ENCODE peak calls at places on chromosomes 3 and 15, in six cellular contexts. F is heart left ventricle, I is heart right ventricle, Q is breast epithelium, P is right lobe of liver, C is left ventricle myocardium inferior. V is an unnamed sample.

GRCh38 chr3:41088882-41089281 is 110.4 kb upstream of the CTNNB1 start:
- DNase-seq in F (no peak), I (no peak), Q (no peak), P (no peak), C (no peak), V (no peak)

GRCh38 chr15:93974804-93975481 is 256.4 kb upstream of the MCTP2 start:
- DNase-seq in P (no peak), C (no peak), Q (no peak), I (no peak), F (no peak), V (peak)

GRCh38 chr15:55279746-55280351 is 9.8 kb downstream of the RAB27A start:
- DNase-seq in C (no peak), I (no peak), F (no peak), P (no peak), Q (no peak), V (peak)

GRCh38 chr3:123660276-123660675 is 75.4 kb upstream of the HACD2 start:
- DNase-seq in F (no peak), I (no peak), Q (no peak), P (no peak), C (no peak), V (no peak)

GRCh38 chr3:69239063-69239462 is 116.7 kb upstream of the LMOD3 start:
- DNase-seq in F (no peak), P (no peak), C (no peak), Q (no peak), I (no peak), V (no peak)

GRCh38 chr15:63402498-63403253 is 21.0 kb upstream of the CA12 start:
- DNase-seq in F (no peak), P (no peak), C (no peak), Q (no peak), I (no peak), V (peak)

GRCh38 chr15:25243800-25244097 is 195.1 kb downstream of the UBE3A start:
- DNase-seq in P (peak), C (peak), I (no peak), Q (peak), F (peak), V (no peak)

GRCh38 chr15:73564255-73564654 is 68.9 kb downstream of the NPTN start:
- DNase-seq in Q (no peak), I (no peak), F (no peak), P (no peak), C (no peak), V (peak)

GRCh38 chr3:61875488-61875887 is 314.1 kb downstream of the PTPRG start:
- DNase-seq in Q (no peak), I (no peak), F (no peak), C (no peak), P (no peak), V (no peak)

GRCh38 chr3:186193534-186194450 is 84.9 kb upstream of the ETV5 start:
- DNase-seq in P (no peak), C (no peak), Q (no peak), I (no peak), F (peak), V (no peak)

GRCh38 chr3:112376413-112376812 is 43.5 kb downstream of the CD200 start:
- DNase-seq in P (no peak), F (no peak), Q (no peak), I (no peak), C (no peak), V (peak)

GRCh38 chr3:186452517-186452916 is 90.5 kb upstream of the DGKG start:
- DNase-seq in C (no peak), Q (no peak), F (no peak), I (no peak), P (no peak), V (peak)

GRCh38 chr3:42216820-42217416 is 49.1 kb downstream of the CCK start:
- DNase-seq in P (no peak), F (no peak), Q (no peak), I (no peak), C (no peak), V (no peak)

GRCh38 chr3:100893108-100893507 is 100.1 kb downstream of the ABI3BP start:
- DNase-seq in I (no peak), F (peak), C (no peak), P (no peak), Q (no peak), V (no peak)

GRCh38 chr3:183253364-183253960 is 409 bp downstream of the B3GNT5 start:
- DNase-seq in C (peak), F (peak), P (peak), Q (no peak), I (peak), V (peak)

GRCh38 chr3:190217081-190217480 is 96.4 kb upstream of the P3H2 start:
- DNase-seq in I (no peak), Q (no peak), P (no peak), C (no peak), F (no peak), V (peak)

GRCh38 chr3:52216585-52217408 is 8.6 kb downstream of the TLR9 start:
- DNase-seq in F (peak), Q (peak), P (peak), I (peak), C (peak), V (peak)

GRCh38 chr15:101115887-101116680 is 135.8 kb downstream of the CHSY1 start:
- DNase-seq in Q (no peak), F (peak), C (peak), P (no peak), I (peak), V (peak)

GRCh38 chr3:41162541-41162940 is 36.8 kb upstream of the CTNNB1 start:
- DNase-seq in I (no peak), F (no peak), Q (no peak), P (no peak), C (no peak), V (no peak)

GRCh38 chr15:29805043-29805707 is 17.1 kb downstream of the TJP1 start:
- DNase-seq in C (no peak), F (peak), Q (no peak), I (peak), P (no peak), V (peak)

GRCh38 chr15:52023169-52023922 is 4.3 kb downstream of the MAPK6 start:
- DNase-seq in I (no peak), C (no peak), F (no peak), Q (no peak), P (no peak), V (no peak)

GRCh38 chr3:97896547-97896946 is 74.7 kb downstream of the CRYBG3 start:
- DNase-seq in I (no peak), P (no peak), F (no peak), Q (no peak), C (no peak), V (no peak)

GRCh38 chr15:82919231-82919886 is 33.2 kb downstream of the HOMER2 start:
- DNase-seq in I (peak), Q (peak), C (peak), F (peak), P (peak), V (no peak)

GRCh38 chr15:25378501-25378901 is 60.3 kb downstream of the UBE3A start:
- DNase-seq in F (no peak), P (no peak), Q (no peak), I (no peak), C (no peak), V (peak)

GRCh38 chr3:24365168-24365567 is 129.5 kb downstream of the THRB start:
- DNase-seq in C (no peak), F (peak), Q (peak), I (peak), P (peak), V (peak)

GRCh38 chr15:60235951-60236710 is 161.7 kb downstream of the ANXA2 start:
- DNase-seq in P (no peak), Q (no peak), F (no peak), C (no peak), I (no peak), V (no peak)

GRCh38 chr15:62573856-62574255 is 408.8 kb upstream of the C2CD4B start:
- DNase-seq in C (no peak), P (no peak), Q (no peak), F (no peak), I (no peak), V (no peak)

GRCh38 chr3:122058294-122058693 is 3.1 kb downstream of the CD86 start:
- DNase-seq in Q (no peak), I (no peak), C (no peak), F (no peak), P (no peak), V (no peak)

GRCh38 chr15:92899910-92900711 is at the start of gene CHD2:
- DNase-seq in C (peak), Q (peak), P (peak), I (peak), F (no peak), V (peak)

GRCh38 chr3:150825916-150826377 is 63.0 kb upstream of the SIAH2 start:
- DNase-seq in P (no peak), C (no peak), Q (no peak), I (no peak), F (no peak), V (no peak)

GRCh38 chr3:66472313-66473134 is 28.3 kb downstream of the LRIG1 start:
- DNase-seq in C (no peak), I (no peak), F (no peak), P (no peak), Q (no peak), V (peak)

GRCh38 chr3:123099331-123100191 is 32.7 kb downstream of the PDIA5 start:
- DNase-seq in P (no peak), C (no peak), F (no peak), I (no peak), Q (no peak), V (no peak)

GRCh38 chr3:66885326-66886000 is 112.6 kb upstream of the KBTBD8 start:
- DNase-seq in I (no peak), C (no peak), P (no peak), Q (no peak), F (no peak), V (peak)

GRCh38 chr3:29853841-29854397 is 573.0 kb downstream of the RBMS3 start:
- DNase-seq in F (no peak), I (no peak), Q (no peak), P (no peak), C (no peak), V (no peak)

GRCh38 chr3:77726509-77726908 is 686.6 kb downstream of the ROBO2 start:
- DNase-seq in F (no peak), I (no peak), C (no peak), P (no peak), Q (no peak), V (no peak)

GRCh38 chr3:32569540-32570425 is 875 bp downstream of the DYNC1LI1 start:
- DNase-seq in I (peak), Q (peak), F (peak), C (peak), P (peak), V (peak)

GRCh38 chr3:100954990-100955389 is 38.2 kb downstream of the ABI3BP start:
- DNase-seq in I (peak), Q (no peak), F (peak), C (peak), P (no peak), V (peak)

GRCh38 chr15:90934949-90935751 is at the start of gene UNC45A:
- DNase-seq in P (peak), Q (peak), I (peak), F (peak), C (peak), V (peak)

GRCh38 chr3:177615015-177615414 is 417.7 kb upstream of the TBL1XR1 start:
- DNase-seq in I (peak), C (peak), Q (peak), F (peak), P (peak), V (peak)

DNA sequence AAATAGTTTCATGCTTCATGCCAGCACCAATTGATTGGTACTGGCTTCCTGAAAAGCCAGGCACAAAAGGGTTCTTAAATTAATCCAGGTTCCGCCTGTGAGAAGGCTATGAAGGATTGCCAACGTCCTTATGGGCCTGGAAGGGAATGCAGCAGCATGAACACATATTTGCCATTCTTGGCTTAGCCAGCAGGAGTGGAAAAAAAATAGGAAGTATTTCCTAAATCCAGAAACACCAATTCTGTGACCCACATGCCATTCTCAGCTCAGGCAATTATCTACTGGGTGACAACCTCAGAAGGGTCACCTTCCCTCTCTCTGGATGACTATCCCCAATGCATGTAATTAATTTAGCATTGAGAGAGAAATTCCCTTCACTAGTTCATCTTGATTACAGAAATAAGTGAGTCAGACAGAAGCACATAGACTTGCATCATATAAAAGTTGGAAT is 36.0 kb downstream of the ADAMTS9 start:
- DNase-seq in Q (no peak), P (no peak), F (no peak), I (no peak), C (no peak), V (peak)
- TF ChIP-seq CTCF in Q (no peak), P (no peak), F (no peak), I (no peak), C (no peak), V (peak)

DNA sequence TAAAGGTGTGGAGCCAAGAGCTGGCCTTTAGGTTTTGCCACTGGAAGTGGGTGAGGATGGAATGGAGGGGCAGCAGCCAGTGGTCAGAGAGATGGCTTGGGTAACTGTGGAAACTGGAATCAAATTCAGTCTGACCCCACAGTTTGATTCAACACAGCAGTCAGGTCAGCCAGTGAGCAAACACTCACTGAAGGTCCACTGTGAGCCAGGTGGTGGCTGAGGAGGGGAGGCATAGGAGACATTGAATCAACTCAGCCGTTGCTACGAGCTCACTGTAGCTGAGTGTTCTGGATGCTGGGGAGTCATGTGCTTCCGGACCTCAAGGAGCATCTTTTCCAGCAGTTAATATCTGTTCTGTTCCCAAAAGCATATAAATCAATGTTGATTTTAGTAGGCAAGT is 37.5 kb downstream of the LPP start:
- DNase-seq in F (no peak), Q (no peak), C (no peak), I (no peak), P (no peak), V (no peak)
- TF ChIP-seq CTCF in F (no peak), Q (no peak), C (no peak), I (no peak), P (no peak), V (no peak)

DNA sequence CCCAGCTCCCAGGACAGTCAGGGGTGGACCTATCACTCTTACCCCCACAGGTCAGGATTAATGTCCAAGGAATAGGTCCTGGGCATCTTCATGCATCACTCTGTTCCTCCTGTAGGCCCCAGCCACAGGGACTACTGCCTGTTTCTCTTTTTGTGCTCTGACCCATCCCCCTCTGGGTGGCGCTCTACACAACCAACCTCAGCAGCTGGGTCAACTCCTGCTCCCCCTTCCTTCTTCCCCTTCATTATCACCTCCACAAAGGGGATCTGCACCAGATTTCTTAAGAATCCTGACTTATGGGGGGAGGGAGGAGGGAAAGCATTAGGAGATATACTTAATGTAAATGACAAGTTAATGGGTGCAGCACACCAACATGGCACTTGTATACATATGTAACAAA is 12.2 kb upstream of the TRANK1 start:
- DNase-seq in F (no peak), C (no peak), I (no peak), Q (no peak), P (no peak), V (no peak)
- TF ChIP-seq CTCF in F (no peak), C (no peak), I (no peak), Q (no peak), P (no peak), V (no peak)

GRCh38 chr3:63193647-63194046 is 84.5 kb upstream of the SYNPR start:
- DNase-seq in P (no peak), C (no peak), Q (no peak), F (no peak), I (no peak), V (peak)
- TF ChIP-seq CTCF in P (peak), C (peak), Q (peak), F (no peak), I (peak), V (peak)

GRCh38 chr3:53354945-53355498 is 7.7 kb upstream of the DCP1A start:
- DNase-seq in I (no peak), P (no peak), F (no peak), Q (no peak), C (no peak), V (peak)

GRCh38 chr3:53347261-53348064 is at the start of gene DCP1A:
- DNase-seq in P (peak), I (peak), F (peak), C (peak), Q (peak), V (peak)

GRCh38 chr3:53346922-53347260 is 452 bp downstream of the DCP1A start:
- DNase-seq in Q (no peak), C (no peak), I (no peak), F (no peak), P (no peak), V (no peak)

GRCh38 chr3:53346514-53346913 is 829 bp downstream of the DCP1A start:
- DNase-seq in I (no peak), F (no peak), P (no peak), Q (no peak), C (no peak), V (no peak)

GRCh38 chr3:53350652-53351051 is 3.3 kb upstream of the DCP1A start:
- DNase-seq in F (no peak), I (no peak), C (no peak), P (no peak), Q (no peak), V (peak)
- TF ChIP-seq CTCF in F (no peak), I (no peak), C (no peak), P (no peak), Q (no peak), V (peak)

GRCh38 chr15:41904487-41905359 is 10.9 kb upstream of the SPTBN5 start:
- DNase-seq in I (peak), F (peak), P (no peak), Q (no peak), C (peak), V (peak)
- TF ChIP-seq CTCF in I (peak), F (peak), P (peak), Q (peak), C (peak), V (peak)

GRCh38 chr3:168817177-168817576 is 721.5 kb upstream of the GOLIM4 start:
- DNase-seq in Q (no peak), C (no peak), F (no peak), P (no peak), I (no peak), V (no peak)

GRCh38 chr3:168824107-168824506 is 728.4 kb upstream of the GOLIM4 start:
- DNase-seq in C (no peak), F (no peak), I (no peak), P (no peak), Q (no peak), V (no peak)

GRCh38 chr3:168820748-168821445 is 725.2 kb upstream of the GOLIM4 start:
- DNase-seq in Q (no peak), F (no peak), I (no peak), C (no peak), P (no peak), V (no peak)
- TF ChIP-seq CTCF in Q (no peak), F (no peak), I (no peak), C (no peak), P (no peak), V (no peak)

DNA sequence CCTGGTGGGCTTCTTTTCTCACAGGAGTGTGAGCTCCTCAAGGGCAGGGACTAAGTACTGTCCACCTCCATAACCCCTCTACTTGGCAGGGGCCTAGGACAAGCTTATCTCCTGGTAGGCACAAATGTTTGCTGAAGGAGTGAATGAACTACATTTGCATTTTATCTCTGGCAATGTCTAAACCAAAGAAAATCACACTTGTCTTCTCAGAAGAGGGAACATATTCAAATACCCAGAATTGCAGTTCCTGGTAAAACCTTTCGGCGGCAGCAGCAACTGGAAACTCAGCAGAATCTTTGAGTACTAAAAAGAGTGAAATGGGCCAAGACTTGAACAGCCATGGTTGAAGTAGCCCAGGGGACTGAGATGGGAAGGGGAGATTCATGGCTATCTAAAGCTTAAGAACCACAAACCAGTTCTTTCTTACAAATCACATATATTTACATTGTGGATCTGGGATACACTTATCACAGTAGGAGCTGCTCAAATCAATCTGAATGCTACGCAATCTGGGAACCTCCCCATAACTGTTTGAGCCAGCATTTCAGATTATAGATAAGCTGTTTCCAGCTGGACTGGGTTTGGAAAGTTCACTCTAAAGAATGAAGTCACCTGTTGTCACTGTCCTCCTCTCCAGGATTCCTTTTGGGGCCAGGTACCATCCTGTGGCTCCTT is 18.7 kb upstream of the PTPN9 start:
- DNase-seq in C (no peak), F (no peak), P (no peak), Q (no peak), I (no peak), V (peak)
- TF ChIP-seq CTCF in C (peak), F (peak), P (peak), Q (peak), I (peak), V (peak)

DNA sequence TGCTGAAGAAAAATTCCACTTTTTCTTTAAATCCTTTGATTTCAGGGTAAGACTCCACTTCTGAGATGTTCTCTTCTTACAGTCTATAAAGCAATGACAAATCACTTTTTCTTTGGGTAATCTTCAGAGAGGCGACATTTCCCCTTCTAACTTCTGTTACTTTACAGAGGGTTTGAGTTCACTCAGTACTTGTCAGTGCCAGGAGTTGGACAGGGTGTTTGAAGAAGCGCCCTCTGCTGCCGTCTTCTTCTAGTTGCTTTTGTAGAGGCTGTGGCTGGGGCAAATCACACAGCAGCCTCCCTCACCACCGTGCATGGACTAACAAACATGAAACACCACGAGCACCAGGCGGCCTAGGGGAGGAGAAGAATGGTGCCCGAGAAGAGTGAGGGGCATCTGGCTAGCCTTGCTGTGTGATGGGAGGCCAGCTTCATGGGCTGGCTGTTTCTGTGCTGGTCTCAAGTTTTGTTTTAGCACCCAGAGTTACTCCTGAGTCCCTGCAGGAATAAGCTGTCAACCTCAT is at the start of gene CD80:
- DNase-seq in Q (no peak), P (no peak), F (peak), C (peak), I (peak), V (peak)
- TF ChIP-seq CTCF in Q (no peak), P (peak), F (peak), C (peak), I (peak), V (peak)